ENCODE peak calls at places on chromosomes 5 and 9, in four cellular contexts. One of them, this sample, is unnamed.

GRCh38 chr5:139402561-139403158 is 1.2 kb downstream of the SPATA24 start:
- DNase-seq in H1: peak
- DNase-seq in GM12878: no peak
- DNase-seq in K562: peak
- DNase-seq in this sample: no peak

GRCh38 chr5:55226027-55226933 is 835 bp downstream of the MCIDAS start:
- DNase-seq in H1: peak
- DNase-seq in GM12878: no peak
- DNase-seq in K562: peak
- DNase-seq in this sample: peak

GRCh38 chr9:109507421-109507838 is 9.3 kb upstream of the PTPN3 start:
- DNase-seq in H1: no peak
- DNase-seq in GM12878: no peak
- DNase-seq in K562: no peak
- DNase-seq in this sample: peak

GRCh38 chr9:115202181-115202580 is 84.2 kb upstream of the TNC start:
- DNase-seq in H1: no peak
- DNase-seq in GM12878: no peak
- DNase-seq in K562: no peak
- DNase-seq in this sample: no peak

GRCh38 chr5:55570026-55570425 is 35.3 kb upstream of the PLPP1 start:
- DNase-seq in H1: no peak
- DNase-seq in GM12878: no peak
- DNase-seq in K562: no peak
- DNase-seq in this sample: peak

GRCh38 chr5:132491368-132492364 is 1.1 kb upstream of the IRF1 start:
- DNase-seq in H1: peak
- DNase-seq in GM12878: no peak
- DNase-seq in K562: no peak
- DNase-seq in this sample: no peak

GRCh38 chr9:116298249-116298648 is 144.7 kb downstream of the PAPPA start:
- DNase-seq in H1: no peak
- DNase-seq in GM12878: no peak
- DNase-seq in K562: no peak
- DNase-seq in this sample: no peak

GRCh38 chr9:126052791-126053190 is 273.8 kb upstream of the MVB12B start:
- DNase-seq in H1: no peak
- DNase-seq in GM12878: no peak
- DNase-seq in K562: no peak
- DNase-seq in this sample: no peak

GRCh38 chr9:19201899-19202891 is 28.3 kb upstream of the DENND4C start:
- DNase-seq in H1: no peak
- DNase-seq in GM12878: no peak
- DNase-seq in K562: peak
- DNase-seq in this sample: no peak

GRCh38 chr5:56493293-56493692 is 260.2 kb upstream of the ANKRD55 start:
- DNase-seq in H1: no peak
- DNase-seq in GM12878: no peak
- DNase-seq in K562: no peak
- DNase-seq in this sample: no peak

GRCh38 chr5:137560414-137560813 is 61.3 kb upstream of the SPOCK1 start:
- DNase-seq in H1: no peak
- DNase-seq in GM12878: no peak
- DNase-seq in K562: no peak
- DNase-seq in this sample: no peak

GRCh38 chr9:113562653-113563381 is 99.3 kb downstream of the RGS3 start:
- DNase-seq in H1: no peak
- DNase-seq in GM12878: no peak
- DNase-seq in K562: no peak
- DNase-seq in this sample: no peak

GRCh38 chr5:111929892-111930291 is 172.9 kb upstream of the NREP start:
- DNase-seq in H1: no peak
- DNase-seq in GM12878: no peak
- DNase-seq in K562: no peak
- DNase-seq in this sample: peak

GRCh38 chr5:154189256-154189818 is 1.2 kb upstream of the GALNT10 start:
- DNase-seq in H1: peak
- DNase-seq in GM12878: no peak
- DNase-seq in K562: no peak
- DNase-seq in this sample: no peak

GRCh38 chr9:38423939-38424843 is at the start of gene IGFBPL1:
- DNase-seq in H1: peak
- DNase-seq in GM12878: no peak
- DNase-seq in K562: no peak
- DNase-seq in this sample: no peak

GRCh38 chr5:176822426-176823075 is 12.2 kb downstream of the UNC5A start:
- DNase-seq in H1: no peak
- DNase-seq in GM12878: no peak
- DNase-seq in K562: no peak
- DNase-seq in this sample: no peak

GRCh38 chr9:8448226-8448625 is 648.6 kb upstream of the DMAC1 start:
- DNase-seq in H1: no peak
- DNase-seq in GM12878: no peak
- DNase-seq in K562: no peak
- DNase-seq in this sample: no peak

DNA sequence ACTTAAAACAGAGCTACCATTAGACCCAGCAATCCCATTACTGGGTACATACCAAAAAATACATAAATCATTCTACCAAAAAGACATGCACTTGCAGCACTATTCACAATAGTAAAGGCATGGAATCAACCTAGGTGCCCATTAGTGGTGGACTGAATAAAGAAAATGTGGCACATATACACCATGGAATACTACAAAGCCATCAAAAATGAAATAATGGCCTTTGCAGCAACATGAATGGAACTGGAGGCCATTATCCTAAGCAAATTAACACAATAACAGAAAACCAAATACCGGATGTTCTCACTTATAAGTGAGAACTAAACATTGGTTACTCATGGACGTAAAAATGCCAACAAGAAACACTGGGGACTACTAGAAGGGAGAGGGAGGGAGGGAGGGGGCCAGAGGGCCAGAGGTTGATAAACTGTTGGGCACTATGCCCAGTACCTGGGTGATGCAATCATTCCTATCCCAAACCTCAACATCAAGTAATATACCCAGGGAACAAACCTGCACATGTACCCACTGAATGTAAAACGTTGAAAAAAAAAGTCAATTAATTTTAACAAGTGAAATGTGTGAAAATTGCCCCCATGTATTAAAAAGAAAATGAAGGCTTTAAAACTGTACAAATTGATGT is 24.5 kb upstream of the GPR150 start:
- DNase-seq in H1: no peak
- DNase-seq in GM12878: no peak
- DNase-seq in K562: no peak
- DNase-seq in this sample: no peak
- TF ChIP-seq CHD1 in H1: no peak
- TF ChIP-seq CHD1 in GM12878: no peak
- TF ChIP-seq CHD1 in K562: no peak
- TF ChIP-seq CHD1 in this sample: no peak

GRCh38 chr5:3740546-3741371 is 145.1 kb downstream of the IRX1 start:
- DNase-seq in H1: no peak
- DNase-seq in GM12878: no peak
- DNase-seq in K562: no peak
- DNase-seq in this sample: no peak
- TF ChIP-seq CHD1 in H1: no peak
- TF ChIP-seq CHD1 in GM12878: no peak
- TF ChIP-seq CHD1 in K562: no peak
- TF ChIP-seq CHD1 in this sample: no peak

GRCh38 chr9:97706246-97706645 is 9.1 kb upstream of the XPA start:
- DNase-seq in H1: no peak
- DNase-seq in GM12878: no peak
- DNase-seq in K562: no peak
- DNase-seq in this sample: peak
- TF ChIP-seq CHD1 in H1: no peak
- TF ChIP-seq CHD1 in GM12878: no peak
- TF ChIP-seq CHD1 in K562: no peak
- TF ChIP-seq CHD1 in this sample: no peak

GRCh38 chr9:20559236-20559896 is 62.9 kb downstream of the MLLT3 start:
- DNase-seq in H1: no peak
- DNase-seq in GM12878: no peak
- DNase-seq in K562: no peak
- DNase-seq in this sample: peak

GRCh38 chr9:20558609-20559016 is 63.7 kb downstream of the MLLT3 start:
- DNase-seq in H1: no peak
- DNase-seq in GM12878: no peak
- DNase-seq in K562: no peak
- DNase-seq in this sample: peak

GRCh38 chr9:20561542-20561941 is 60.8 kb downstream of the MLLT3 start:
- DNase-seq in H1: no peak
- DNase-seq in GM12878: no peak
- DNase-seq in K562: no peak
- DNase-seq in this sample: no peak

GRCh38 chr9:20557286-20557685 is 65.0 kb downstream of the MLLT3 start:
- DNase-seq in H1: no peak
- DNase-seq in GM12878: no peak
- DNase-seq in K562: no peak
- DNase-seq in this sample: no peak

DNA sequence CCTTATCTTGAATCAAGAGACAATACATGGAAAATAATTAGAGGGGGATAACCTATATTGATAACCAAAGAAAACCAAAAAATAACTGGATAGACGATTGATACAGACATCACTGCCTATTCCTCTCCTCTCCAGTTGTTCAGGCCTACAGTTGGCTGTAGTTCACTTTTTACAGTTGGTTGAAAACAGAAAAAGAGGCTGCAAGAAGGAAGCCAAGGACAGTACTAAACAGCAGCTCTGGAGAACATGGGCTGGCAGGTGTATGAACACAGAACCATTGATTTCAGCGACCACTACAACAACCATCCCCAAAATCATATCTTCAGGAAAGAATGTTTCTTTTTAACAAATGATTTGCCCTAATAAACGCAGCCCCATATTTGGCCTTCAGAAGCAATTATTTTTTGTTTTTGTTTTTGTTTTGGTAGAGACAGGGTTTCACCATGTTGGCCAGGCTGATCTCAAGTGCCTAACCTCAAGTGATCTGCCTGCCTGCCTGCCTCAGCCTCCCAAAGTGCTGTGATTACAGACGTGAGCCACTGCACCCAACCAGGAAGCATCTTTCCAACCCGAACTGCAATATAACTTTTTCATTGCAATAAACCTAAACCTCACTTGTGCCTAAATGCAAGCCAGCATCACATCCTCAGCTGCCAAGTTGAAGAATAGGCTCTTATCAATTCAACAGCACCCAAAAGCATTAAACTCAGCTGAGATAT is 64.2 kb downstream of the MLLT3 start:
- DNase-seq in H1: no peak
- DNase-seq in GM12878: no peak
- DNase-seq in K562: no peak
- DNase-seq in this sample: no peak
- TF ChIP-seq CHD1 in H1: no peak
- TF ChIP-seq CHD1 in GM12878: no peak
- TF ChIP-seq CHD1 in K562: no peak
- TF ChIP-seq CHD1 in this sample: no peak

DNA sequence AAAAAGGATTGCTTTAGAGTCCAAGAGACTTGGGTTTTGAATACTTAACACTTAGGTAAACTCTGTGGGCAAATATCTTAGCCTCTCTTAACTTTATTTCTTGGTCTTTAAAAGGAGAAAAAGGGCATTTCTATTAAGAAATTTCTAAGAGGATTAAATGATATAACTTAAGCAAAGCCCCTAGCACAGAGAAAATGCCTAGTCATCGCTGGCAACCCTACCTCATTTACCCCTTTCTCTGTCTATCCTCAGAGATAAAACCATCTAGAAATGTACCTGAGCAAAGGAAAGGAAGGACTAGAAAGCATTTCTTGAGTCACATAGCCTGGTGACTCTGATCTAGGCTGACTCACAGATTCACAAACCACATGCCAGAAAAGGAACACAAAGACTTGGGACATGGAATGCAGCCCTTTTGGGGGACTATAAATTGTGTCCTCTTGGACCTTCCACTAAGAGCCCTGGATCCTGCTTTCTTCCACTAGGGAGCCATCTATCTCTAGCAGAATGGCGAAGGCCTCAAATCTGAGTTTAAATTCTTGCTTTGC is 120.6 kb downstream of the FOXD1 start:
- DNase-seq in H1: no peak
- DNase-seq in GM12878: no peak
- DNase-seq in K562: no peak
- DNase-seq in this sample: peak
- TF ChIP-seq CHD1 in H1: no peak
- TF ChIP-seq CHD1 in GM12878: no peak
- TF ChIP-seq CHD1 in K562: no peak
- TF ChIP-seq CHD1 in this sample: no peak

GRCh38 chr5:178551468-178551867 is 38.7 kb downstream of the COL23A1 start:
- DNase-seq in H1: no peak
- DNase-seq in GM12878: no peak
- DNase-seq in K562: no peak
- DNase-seq in this sample: no peak
- TF ChIP-seq CHD1 in H1: no peak
- TF ChIP-seq CHD1 in GM12878: no peak
- TF ChIP-seq CHD1 in K562: no peak
- TF ChIP-seq CHD1 in this sample: no peak

GRCh38 chr5:69367697-69368279 is 1.5 kb downstream of the AK6 start:
- DNase-seq in H1: no peak
- DNase-seq in GM12878: no peak
- DNase-seq in K562: peak
- DNase-seq in this sample: no peak

GRCh38 chr5:69360442-69360841 is 8.9 kb downstream of the AK6 start:
- DNase-seq in H1: no peak
- DNase-seq in GM12878: no peak
- DNase-seq in K562: no peak
- DNase-seq in this sample: no peak

GRCh38 chr5:69368458-69369368 is 607 bp downstream of the AK6 start:
- DNase-seq in H1: no peak
- DNase-seq in GM12878: no peak
- DNase-seq in K562: peak
- DNase-seq in this sample: peak

GRCh38 chr5:69364850-69365249 is 4.5 kb downstream of the AK6 start:
- DNase-seq in H1: no peak
- DNase-seq in GM12878: no peak
- DNase-seq in K562: no peak
- DNase-seq in this sample: no peak

GRCh38 chr5:69364414-69364813 is 4.9 kb downstream of the AK6 start:
- DNase-seq in H1: no peak
- DNase-seq in GM12878: no peak
- DNase-seq in K562: peak
- DNase-seq in this sample: peak
- TF ChIP-seq CHD1 in H1: no peak
- TF ChIP-seq CHD1 in GM12878: no peak
- TF ChIP-seq CHD1 in K562: no peak
- TF ChIP-seq CHD1 in this sample: no peak